ENCODE peak calls at places on chromosomes 4 and X, in four cellular contexts. I is psoas muscle, F is astrocyte of the spinal cord, D is choroid plexus epithelial cell. O is an unnamed sample.

GRCh38 chr4:172996571-172997216 is 171.9 kb upstream of the GALNT7 start:
- DNase-seq in I (no peak), F (peak), D (peak), O (peak)

GRCh38 chr4:178198691-178199090 is 756.5 kb upstream of the AGA start:
- DNase-seq in I (no peak), F (peak), D (peak), O (no peak)

GRCh38 chr4:183989471-183989870 is 84.4 kb downstream of the STOX2 start:
- DNase-seq in I (no peak), F (peak), D (peak), O (no peak)

GRCh38 chrX:53047228-53047627 is 1.4 kb upstream of the GPR173 start:
- DNase-seq in I (no peak), F (no peak), D (no peak), O (no peak)

GRCh38 chr4:113958766-113959540 is 20.5 kb downstream of the ARSJ start:
- DNase-seq in I (no peak), F (peak), D (peak), O (peak)

GRCh38 chr4:152900395-152900794 is 35.7 kb upstream of the FHDC1 start:
- DNase-seq in I (no peak), F (no peak), D (no peak), O (no peak)

GRCh38 chrX:143854006-143854405 is 29.9 kb upstream of the UBE2NL start:
- DNase-seq in I (no peak), F (peak), D (peak), O (peak)

GRCh38 chr4:183182873-183183725 is 84.0 kb downstream of the WWC2 start:
- DNase-seq in I (no peak), F (peak), D (peak), O (peak)

GRCh38 chr4:169143335-169143734 is 127.4 kb downstream of the SH3RF1 start:
- DNase-seq in I (no peak), F (no peak), D (no peak), O (no peak)

GRCh38 chrX:80578518-80579105 is 158.4 kb downstream of the TENT5D start:
- DNase-seq in I (no peak), F (peak), D (peak), O (no peak)

GRCh38 chrX:115260330-115260729 is 26.4 kb upstream of the LRCH2 start:
- DNase-seq in I (no peak), F (peak), D (peak), O (peak)

GRCh38 chr4:139171878-139172691 is 4.9 kb downstream of the ELF2 start:
- DNase-seq in I (no peak), F (peak), D (peak), O (peak)

GRCh38 chrX:135340827-135341226 is 31.5 kb downstream of the ETDC start:
- DNase-seq in I (no peak), F (peak), D (no peak), O (peak)

GRCh38 chr4:15354358-15354757 is 73.5 kb upstream of the C1QTNF7 start:
- DNase-seq in I (no peak), F (no peak), D (no peak), O (no peak)

GRCh38 chr4:1399508-1400190 is 6.6 kb downstream of the NKX1-1 start:
- DNase-seq in I (peak), F (no peak), D (no peak), O (no peak)

GRCh38 chr4:112693507-112693906 is 56.6 kb downstream of the LARP7 start:
- DNase-seq in I (no peak), F (no peak), D (no peak), O (no peak)

GRCh38 chrX:15269618-15270521 is at the start of gene ASB9:
- DNase-seq in I (no peak), F (peak), D (peak), O (peak)

GRCh38 chr4:158374318-158374717 is 147.4 kb upstream of the RXFP1 start:
- DNase-seq in I (no peak), F (no peak), D (no peak), O (no peak)

GRCh38 chr4:94714761-94715160 is 43.0 kb upstream of the BMPR1B start:
- DNase-seq in I (no peak), F (peak), D (no peak), O (peak)

GRCh38 chrX:68234171-68234910 is 199.0 kb downstream of the OPHN1 start:
- DNase-seq in I (no peak), F (no peak), D (peak), O (no peak)

GRCh38 chr4:88320780-88321373 is 36.5 kb upstream of the PPM1K start:
- DNase-seq in I (no peak), F (peak), D (peak), O (peak)

GRCh38 chrX:63421411-63421810 is 70.3 kb upstream of the SPIN4 start:
- DNase-seq in I (no peak), F (no peak), D (no peak), O (no peak)

GRCh38 chrX:81336455-81337144 is 134.7 kb downstream of the SH3BGRL start:
- DNase-seq in I (no peak), F (peak), D (peak), O (no peak)

GRCh38 chr4:52545099-52546069 is 113.7 kb downstream of the USP46 start:
- DNase-seq in I (peak), F (peak), D (peak), O (peak)

GRCh38 chr4:162497564-162498167 is 333.9 kb upstream of the FSTL5 start:
- DNase-seq in I (no peak), F (peak), D (peak), O (peak)

GRCh38 chrX:103253608-103254007 is 1.3 kb downstream of the TCEAL8 start:
- DNase-seq in I (no peak), F (peak), D (peak), O (no peak)

GRCh38 chr4:99759988-99760387 is 56.6 kb upstream of the DAPP1 start:
- DNase-seq in I (no peak), F (peak), D (no peak), O (no peak)

GRCh38 chr4:80711956-80712355 is 318.6 kb upstream of the BMP3 start:
- DNase-seq in I (no peak), F (no peak), D (no peak), O (no peak)

GRCh38 chr4:108171541-108172230 is 3.0 kb upstream of the LEF1 start:
- DNase-seq in I (no peak), F (peak), D (no peak), O (no peak)

GRCh38 chrX:108310511-108310910 is 127.7 kb downstream of the COL4A6 start:
- DNase-seq in I (no peak), F (no peak), D (no peak), O (peak)

GRCh38 chr4:159103406-159104131 is 690 bp downstream of the RAPGEF2 start:
- DNase-seq in I (peak), F (peak), D (peak), O (peak)

GRCh38 chr4:8373270-8373972 is 67.1 kb downstream of the ACOX3 start:
- DNase-seq in I (peak), F (no peak), D (no peak), O (no peak)

GRCh38 chrX:25052798-25053534 is 37.2 kb upstream of the ARX start:
- DNase-seq in I (no peak), F (no peak), D (no peak), O (no peak)

GRCh38 chr4:126973201-126973600 is 659.6 kb upstream of the INTU start:
- DNase-seq in I (no peak), F (no peak), D (peak), O (no peak)

GRCh38 chr4:75781328-75781727 is 57.0 kb downstream of the USO1 start:
- DNase-seq in I (no peak), F (peak), D (peak), O (no peak)

GRCh38 chr4:6885953-6886557 is 23.6 kb upstream of the TBC1D14 start:
- DNase-seq in I (peak), F (peak), D (peak), O (peak)

GRCh38 chrX:152635941-152636340 is 1.8 kb upstream of the GABRQ start:
- DNase-seq in I (no peak), F (peak), D (peak), O (peak)
- TF ChIP-seq CTCF in I (peak), F (peak), D (peak), O (peak)

GRCh38 chrX:34877451-34877850 is 65.1 kb upstream of the FAM47B start:
- DNase-seq in I (no peak), F (peak), D (peak), O (no peak)
- H3K4me3 ChIP-seq in I (no peak), F (no peak), D (no peak), O (no peak)

DNA sequence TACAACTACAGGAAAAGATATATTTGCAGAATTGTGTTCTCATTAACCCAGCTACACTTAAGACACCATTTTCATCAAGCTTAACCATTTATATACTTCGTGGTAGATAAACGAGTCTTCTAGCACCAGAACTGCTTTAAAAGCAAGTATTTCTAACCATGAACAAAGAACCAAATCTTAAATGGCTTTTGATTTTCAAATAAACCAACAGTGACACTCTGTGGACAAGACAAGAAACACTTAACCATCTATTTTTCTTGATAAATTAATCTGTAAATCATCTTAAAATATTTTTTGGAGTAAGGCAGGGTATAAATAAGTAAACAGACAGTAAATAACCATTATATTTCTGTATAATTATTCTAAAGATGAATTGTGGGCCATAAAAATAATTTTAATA is 10.2 kb downstream of the BEND2 start:
- DNase-seq in I (no peak), F (peak), D (peak), O (peak)
- TF ChIP-seq CTCF in I (no peak), F (no peak), D (peak), O (no peak)

DNA sequence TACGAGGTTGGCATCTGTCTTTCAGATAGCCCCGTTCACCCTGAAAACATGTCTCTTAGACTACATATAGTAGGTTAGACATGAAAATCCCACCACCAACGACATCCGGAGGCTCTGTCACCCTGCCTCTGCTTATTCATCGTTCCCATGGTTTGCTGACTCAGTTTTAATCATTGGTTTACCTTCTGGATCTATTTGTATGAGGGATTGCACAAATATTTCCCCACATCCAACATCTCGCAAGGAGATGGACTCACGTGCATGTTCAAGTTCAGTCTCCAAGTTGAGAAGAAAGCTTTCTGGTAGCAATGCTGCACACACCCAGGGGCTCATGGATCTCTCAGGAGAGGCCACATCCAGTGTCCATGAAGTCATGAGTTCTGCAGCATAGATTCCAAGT is 10.8 kb downstream of the CETN2 start:
- DNase-seq in I (no peak), F (no peak), D (peak), O (peak)
- H3K4me3 ChIP-seq in I (no peak), F (no peak), D (no peak), O (no peak)

GRCh38 chr4:142271832-142272231 is 574.3 kb downstream of the INPP4B start:
- DNase-seq in I (no peak), F (no peak), D (no peak), O (no peak)
- TF ChIP-seq CTCF in I (no peak), F (no peak), D (no peak), O (no peak)

GRCh38 chr4:119628281-119629141 is at the start of gene PDE5A:
- DNase-seq in I (peak), F (peak), D (peak), O (peak)

GRCh38 chr4:119629142-119629471 is 503 bp upstream of the PDE5A start:
- DNase-seq in I (no peak), F (no peak), D (no peak), O (no peak)

GRCh38 chr4:119627267-119628190 is 1.1 kb downstream of the PDE5A start:
- DNase-seq in I (peak), F (peak), D (peak), O (peak)

GRCh38 chr4:119626943-119627266 is 1.7 kb downstream of the PDE5A start:
- DNase-seq in I (no peak), F (no peak), D (no peak), O (no peak)

GRCh38 chr4:119626420-119626819 is 2.2 kb downstream of the PDE5A start:
- DNase-seq in I (no peak), F (no peak), D (peak), O (peak)
- H3K4me3 ChIP-seq in I (peak), F (peak), D (peak), O (peak)

GRCh38 chr4:38865445-38865844 is 2.2 kb upstream of the FAM114A1 start:
- DNase-seq in I (no peak), F (no peak), D (no peak), O (no peak)
- TF ChIP-seq CTCF in I (no peak), F (no peak), D (no peak), O (no peak)

DNA sequence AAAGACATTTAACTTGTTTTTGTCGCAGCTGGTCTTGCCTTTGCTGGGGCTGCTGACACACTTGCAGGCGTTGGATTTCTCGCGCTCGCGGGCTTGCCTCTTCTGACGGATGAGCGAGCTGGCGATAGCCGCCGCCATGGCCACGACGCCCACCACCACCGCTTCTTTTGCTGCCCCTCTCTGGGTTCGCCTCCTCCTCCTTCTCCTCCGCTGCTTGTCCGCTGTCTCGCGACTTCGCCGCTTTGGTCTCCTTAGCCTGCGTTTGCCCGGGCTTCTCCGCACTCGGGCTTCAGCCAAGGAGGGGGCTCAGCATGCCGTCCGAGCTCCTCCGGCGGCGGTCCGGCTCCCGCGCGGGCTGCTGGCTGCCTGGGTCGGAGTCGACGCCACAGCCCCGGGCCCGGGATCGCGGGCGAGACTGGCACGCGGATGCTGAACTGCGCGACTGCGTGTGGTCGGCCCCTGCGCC is 618 bp downstream of the FGF13 start:
- DNase-seq in I (peak), F (no peak), D (no peak), O (no peak)
- H3K4me3 ChIP-seq in I (peak), F (peak), D (no peak), O (no peak)

GRCh38 chr4:157172011-157172410 is 48.5 kb upstream of the GRIA2 start:
- DNase-seq in I (no peak), F (peak), D (peak), O (peak)
- TF ChIP-seq CTCF in I (no peak), F (peak), D (peak), O (peak)

O was measured in foreskin fibroblast.